ENCODE peak calls at places on chromosomes 1 and 21, in six cellular contexts. K is AG08396, F is Panc1, R is NCI-H69, S is mesothelial cell of epicardium, U is midbrain. T is an unnamed sample.

GRCh38 chr1:1290238-1290731 is 10.0 kb downstream of the SCNN1D start:
- DNase-seq in K (peak; percentile 73), F (no peak), R (peak; percentile 56), S (peak; percentile 77), U (no peak), T (no peak)

GRCh38 chr1:175287377-175287776 is 94.8 kb upstream of the KIAA0040 start:
- DNase-seq in K (no peak), F (no peak), R (peak; percentile 31), S (no peak), U (no peak), T (no peak)

GRCh38 chr1:225596736-225597135 is 56.2 kb downstream of the ENAH start:
- DNase-seq in K (no peak), F (no peak), R (no peak), S (no peak), U (no peak), T (no peak)

GRCh38 chr1:173823776-173824314 is 628 bp upstream of the DARS2 start:
- DNase-seq in K (no peak), F (no peak), R (no peak), S (no peak), U (no peak), T (no peak)

GRCh38 chr1:9350011-9350907 is 57.6 kb downstream of the SPSB1 start:
- DNase-seq in K (peak; percentile 68), F (no peak), R (no peak), S (no peak), U (no peak), T (no peak)

GRCh38 chr1:16092097-16092922 is 18.9 kb upstream of the FAM131C start:
- DNase-seq in K (no peak), F (no peak), R (no peak), S (no peak), U (no peak), T (no peak)

GRCh38 chr1:151989131-151989868 is 4.4 kb downstream of the S100A10 start:
- DNase-seq in K (peak; percentile 78), F (no peak), R (no peak), S (no peak), U (no peak), T (no peak)

GRCh38 chr21:38660333-38661295 is 145.1 kb upstream of the ETS2 start:
- DNase-seq in K (no peak), F (no peak), R (peak; percentile 24), S (no peak), U (no peak), T (no peak)

GRCh38 chr1:178501705-178502329 is 5.1 kb upstream of the CLEC20A start:
- DNase-seq in K (peak; percentile 89), F (peak; percentile 58), R (peak; percentile 61), S (peak; percentile 84), U (peak; percentile 70), T (peak; percentile 67)

GRCh38 chr21:16427587-16428087 is 697.9 kb downstream of the USP25 start:
- DNase-seq in K (no peak), F (no peak), R (no peak), S (no peak), U (no peak), T (no peak)

GRCh38 chr1:151916959-151917358 is 7.6 kb upstream of the THEM4 start:
- DNase-seq in K (no peak), F (no peak), R (no peak), S (no peak), U (no peak), T (no peak)

GRCh38 chr1:104353580-104353979 is 603.9 kb downstream of the AMY1C start:
- DNase-seq in K (no peak), F (no peak), R (peak; percentile 5), S (no peak), U (no peak), T (no peak)

GRCh38 chr1:162168935-162169545 is 99.5 kb downstream of the NOS1AP start:
- DNase-seq in K (no peak), F (no peak), R (peak; percentile 79), S (no peak), U (peak; percentile 14), T (no peak)

GRCh38 chr1:92784051-92784638 is 763 bp downstream of the EVI5 start:
- DNase-seq in K (peak; percentile 56), F (no peak), R (peak; percentile 16), S (peak; percentile 41), U (peak; percentile 27), T (no peak)

GRCh38 chr1:169031566-169032224 is 74.8 kb upstream of the ATP1B1 start:
- DNase-seq in K (no peak), F (no peak), R (no peak), S (no peak), U (no peak), T (peak; percentile 61)

GRCh38 chr21:41812679-41813078 is 45.8 kb upstream of the RIPK4 start:
- DNase-seq in K (no peak), F (no peak), R (no peak), S (no peak), U (no peak), T (no peak)

GRCh38 chr1:145935708-145936107 is 8.4 kb upstream of the RBM8A start:
- DNase-seq in K (no peak), F (no peak), R (no peak), S (no peak), U (no peak), T (no peak)

GRCh38 chr1:175341631-175342429 is 149.3 kb upstream of the KIAA0040 start:
- DNase-seq in K (no peak), F (no peak), R (no peak), S (no peak), U (no peak), T (no peak)

GRCh38 chr21:26169611-26170470 is 729 bp downstream of the APP start:
- DNase-seq in K (peak; percentile 77), F (no peak), R (peak; percentile 85), S (peak; percentile 64), U (peak; percentile 78), T (peak; percentile 38)

GRCh38 chr1:9860887-9861286 is 37.1 kb upstream of the CLSTN1 start:
- DNase-seq in K (no peak), F (no peak), R (peak; percentile 44), S (no peak), U (no peak), T (no peak)

GRCh38 chr1:54976747-54977146 is 3.7 kb upstream of the TMEM61 start:
- DNase-seq in K (no peak), F (no peak), R (peak; percentile 85), S (peak; percentile 36), U (no peak), T (no peak)

GRCh38 chr1:229563241-229563640 is 4.7 kb upstream of the ABCB10 start:
- DNase-seq in K (no peak), F (no peak), R (peak; percentile 12), S (no peak), U (no peak), T (no peak)

GRCh38 chr1:74508449-74508848 is 4.0 kb downstream of the LRRC53 start:
- DNase-seq in K (no peak), F (no peak), R (peak; percentile 67), S (no peak), U (no peak), T (no peak)

GRCh38 chr21:25457946-25458345 is 149.3 kb downstream of the MRPL39 start:
- DNase-seq in K (no peak), F (no peak), R (no peak), S (no peak), U (no peak), T (no peak)

GRCh38 chr1:910311-910880 is 13.3 kb upstream of the SAMD11 start:
- DNase-seq in K (no peak), F (no peak), R (no peak), S (peak; percentile 40), U (no peak), T (no peak)

GRCh38 chr1:9289090-9289534 is 3.6 kb upstream of the SPSB1 start:
- DNase-seq in K (no peak), F (peak; percentile 88), R (peak; percentile 15), S (peak; percentile 63), U (peak; percentile 29), T (peak; percentile 80)

GRCh38 chr21:40902299-40902698 is 55.3 kb upstream of the DSCAM start:
- DNase-seq in K (no peak), F (no peak), R (peak; percentile 98), S (no peak), U (peak; percentile 74), T (no peak)

GRCh38 chr1:199669916-199670315 is 357.6 kb upstream of the NR5A2 start:
- DNase-seq in K (no peak), F (no peak), R (no peak), S (no peak), U (no peak), T (no peak)

GRCh38 chr21:46180778-46181391 is 3.4 kb downstream of the SPATC1L start:
- DNase-seq in K (no peak), F (no peak), R (no peak), S (no peak), U (no peak), T (peak; percentile 15)

GRCh38 chr1:99808391-99809115 is 41.6 kb upstream of the AGL start:
- DNase-seq in K (peak; percentile 76), F (peak; percentile 32), R (peak; percentile 83), S (no peak), U (peak; percentile 81), T (no peak)

GRCh38 chr21:30072496-30072895 is 94.1 kb downstream of the CLDN17 start:
- DNase-seq in K (no peak), F (no peak), R (peak; percentile 29), S (no peak), U (no peak), T (no peak)

GRCh38 chr21:31335957-31336738 is 7.9 kb downstream of the TIAM1 start:
- DNase-seq in K (peak; percentile 52), F (no peak), R (peak; percentile 15), S (no peak), U (peak; percentile 23), T (no peak)

GRCh38 chr1:925532-926421 is 2.1 kb downstream of the SAMD11 start:
- DNase-seq in K (peak; percentile 75), F (no peak), R (peak; percentile 63), S (no peak), U (no peak), T (no peak)